ENCODE peak calls at places on chromosomes 1 and 21, in seven cellular contexts. F, D, E, Q, H, Y and P are unnamed samples.

GRCh38 chr1:23108918-23109533 is 59.6 kb downstream of the LUZP1 start:
- DNase-seq in Q (no peak), F (no peak), Y (no peak), H (no peak), E (no peak), D (no peak), P (no peak)

GRCh38 chr1:47926461-47926999 is 70.7 kb downstream of the TRABD2B start:
- DNase-seq in F (no peak), E (no peak), Y (no peak), Q (no peak), D (no peak), H (no peak), P (no peak)

GRCh38 chr1:46370214-46370633 is 23.9 kb upstream of the FAAH start:
- DNase-seq in F (no peak), H (no peak), Y (no peak), D (no peak), E (no peak), Q (no peak), P (peak; percentile 19)

GRCh38 chr1:240833057-240833456 is 221.1 kb upstream of the GREM2 start:
- DNase-seq in F (no peak), D (no peak), Q (no peak), Y (no peak), H (no peak), E (no peak), P (no peak)

GRCh38 chr1:88228153-88228552 is 455.9 kb upstream of the PKN2 start:
- DNase-seq in E (no peak), Y (peak; percentile 8), D (no peak), H (no peak), F (no peak), Q (no peak), P (no peak)

GRCh38 chr1:176225911-176226310 is 18.8 kb upstream of the COP1 start:
- DNase-seq in Y (no peak), E (no peak), D (no peak), F (no peak), H (no peak), Q (no peak), P (no peak)

GRCh38 chr1:101140041-101140718 is 96.6 kb upstream of the S1PR1 start:
- DNase-seq in D (no peak), Y (no peak), E (no peak), Q (no peak), H (no peak), F (no peak), P (no peak)

GRCh38 chr1:170674239-170674638 is 10.3 kb downstream of the PRRX1 start:
- DNase-seq in H (no peak), F (no peak), Q (no peak), D (no peak), E (no peak), Y (no peak), P (no peak)

GRCh38 chr1:43349594-43350306 is 9.0 kb upstream of the CDC20 start:
- DNase-seq in E (no peak), Q (no peak), D (no peak), Y (no peak), H (no peak), F (no peak), P (no peak)

GRCh38 chr1:175042650-175043049 is 19.4 kb upstream of the MRPS14 start:
- DNase-seq in E (no peak), D (no peak), F (no peak), H (no peak), Y (no peak), Q (no peak), P (no peak)

GRCh38 chr21:42527489-42528158 is 14.0 kb downstream of the SLC37A1 start:
- DNase-seq in D (no peak), Y (no peak), E (no peak), F (no peak), Q (no peak), H (peak; percentile 15), P (no peak)

GRCh38 chr1:22673486-22674409 is 20.7 kb downstream of the C1QB start:
- DNase-seq in Q (no peak), H (peak; percentile 68), D (no peak), E (peak; percentile 21), Y (peak; percentile 47), F (no peak), P (peak; percentile 72)

GRCh38 chr1:153953859-153954365 is 4.5 kb downstream of the CRTC2 start:
- DNase-seq in F (no peak), D (no peak), H (no peak), Y (no peak), Q (no peak), E (no peak), P (no peak)

GRCh38 chr1:164836614-164837018 is 277.6 kb downstream of the PBX1 start:
- DNase-seq in Y (peak; percentile 21), E (no peak), F (no peak), Q (no peak), D (no peak), H (no peak), P (no peak)

GRCh38 chr1:181192277-181192676 is 103.8 kb downstream of the IER5 start:
- DNase-seq in E (no peak), F (no peak), H (no peak), Q (no peak), Y (no peak), D (no peak), P (no peak)

GRCh38 chr1:201838381-201838780 is 9.4 kb downstream of the IPO9 start:
- DNase-seq in H (no peak), D (no peak), Q (no peak), Y (no peak), F (no peak), E (no peak), P (no peak)